ENCODE peak calls at places on chromosomes 5 and 9, in ten cellular contexts. One of them, this sample, is unnamed.

GRCh38 chr5:73507062-73507461 is 8.8 kb downstream of the BTF3 start:
- DNase-seq in tibial nerve: no peak
- DNase-seq in left lung: no peak
- DNase-seq in testis: no peak
- DNase-seq in IMR-90: no peak
- DNase-seq in brain microvascular endothelial cell: no peak
- DNase-seq in PC-3: no peak
- DNase-seq in thoracic aorta: no peak
- DNase-seq in HCT116: no peak
- DNase-seq in cardiac muscle cell: peak
- DNase-seq in this sample: no peak

GRCh38 chr9:129549684-129550083 is 71.2 kb downstream of the C9orf50 start:
- DNase-seq in thoracic aorta: no peak
- DNase-seq in tibial nerve: no peak
- DNase-seq in left lung: no peak
- DNase-seq in IMR-90: no peak
- DNase-seq in PC-3: no peak
- DNase-seq in cardiac muscle cell: peak
- DNase-seq in brain microvascular endothelial cell: peak
- DNase-seq in testis: no peak
- DNase-seq in HCT116: no peak
- DNase-seq in this sample: no peak

GRCh38 chr9:121860744-121861143 is 209.3 kb downstream of the DAB2IP start:
- DNase-seq in IMR-90: peak
- DNase-seq in left lung: no peak
- DNase-seq in PC-3: no peak
- DNase-seq in cardiac muscle cell: peak
- DNase-seq in HCT116: no peak
- DNase-seq in testis: peak
- DNase-seq in thoracic aorta: no peak
- DNase-seq in brain microvascular endothelial cell: peak
- DNase-seq in tibial nerve: peak
- DNase-seq in this sample: no peak

GRCh38 chr9:133335924-133336811 is at the start of gene SURF6:
- DNase-seq in PC-3: peak
- DNase-seq in IMR-90: peak
- DNase-seq in HCT116: peak
- DNase-seq in brain microvascular endothelial cell: peak
- DNase-seq in thoracic aorta: peak
- DNase-seq in testis: peak
- DNase-seq in cardiac muscle cell: peak
- DNase-seq in left lung: peak
- DNase-seq in tibial nerve: peak
- DNase-seq in this sample: peak

GRCh38 chr9:5622019-5622418 is 6.9 kb upstream of the RIC1 start:
- DNase-seq in testis: no peak
- DNase-seq in left lung: no peak
- DNase-seq in IMR-90: peak
- DNase-seq in PC-3: peak
- DNase-seq in tibial nerve: no peak
- DNase-seq in brain microvascular endothelial cell: peak
- DNase-seq in HCT116: no peak
- DNase-seq in thoracic aorta: no peak
- DNase-seq in cardiac muscle cell: peak
- DNase-seq in this sample: no peak

GRCh38 chr9:134055981-134056461 is 11.8 kb downstream of the BRD3 start:
- DNase-seq in testis: peak
- DNase-seq in PC-3: peak
- DNase-seq in tibial nerve: peak
- DNase-seq in IMR-90: peak
- DNase-seq in thoracic aorta: no peak
- DNase-seq in cardiac muscle cell: peak
- DNase-seq in left lung: peak
- DNase-seq in HCT116: no peak
- DNase-seq in brain microvascular endothelial cell: no peak
- DNase-seq in this sample: peak

GRCh38 chr5:74266132-74266531 is 374.4 kb downstream of the ENC1 start:
- DNase-seq in left lung: no peak
- DNase-seq in thoracic aorta: no peak
- DNase-seq in cardiac muscle cell: no peak
- DNase-seq in tibial nerve: no peak
- DNase-seq in testis: no peak
- DNase-seq in PC-3: no peak
- DNase-seq in IMR-90: no peak
- DNase-seq in brain microvascular endothelial cell: no peak
- DNase-seq in HCT116: no peak
- DNase-seq in this sample: no peak

GRCh38 chr9:21812415-21812814 is 10.0 kb downstream of the MTAP start:
- DNase-seq in cardiac muscle cell: peak
- DNase-seq in tibial nerve: no peak
- DNase-seq in PC-3: peak
- DNase-seq in HCT116: no peak
- DNase-seq in thoracic aorta: no peak
- DNase-seq in testis: no peak
- DNase-seq in IMR-90: peak
- DNase-seq in left lung: no peak
- DNase-seq in brain microvascular endothelial cell: no peak
- DNase-seq in this sample: no peak

GRCh38 chr9:131704195-131704983 is 35.5 kb downstream of the RAPGEF1 start:
- DNase-seq in testis: no peak
- DNase-seq in thoracic aorta: no peak
- DNase-seq in cardiac muscle cell: no peak
- DNase-seq in brain microvascular endothelial cell: no peak
- DNase-seq in PC-3: peak
- DNase-seq in IMR-90: no peak
- DNase-seq in tibial nerve: no peak
- DNase-seq in left lung: no peak
- DNase-seq in HCT116: no peak
- DNase-seq in this sample: no peak

GRCh38 chr9:69001921-69002320 is 12.0 kb downstream of the PRKACG start:
- DNase-seq in IMR-90: no peak
- DNase-seq in brain microvascular endothelial cell: no peak
- DNase-seq in HCT116: no peak
- DNase-seq in cardiac muscle cell: no peak
- DNase-seq in testis: no peak
- DNase-seq in tibial nerve: no peak
- DNase-seq in thoracic aorta: no peak
- DNase-seq in PC-3: no peak
- DNase-seq in left lung: no peak
- DNase-seq in this sample: no peak

GRCh38 chr5:9411142-9411541 is 134.7 kb downstream of the SEMA5A start:
- DNase-seq in IMR-90: no peak
- DNase-seq in PC-3: no peak
- DNase-seq in left lung: no peak
- DNase-seq in tibial nerve: no peak
- DNase-seq in HCT116: no peak
- DNase-seq in cardiac muscle cell: no peak
- DNase-seq in brain microvascular endothelial cell: no peak
- DNase-seq in thoracic aorta: no peak
- DNase-seq in testis: no peak
- DNase-seq in this sample: no peak

GRCh38 chr5:9405196-9405754 is 140.6 kb downstream of the SEMA5A start:
- DNase-seq in IMR-90: no peak
- DNase-seq in PC-3: no peak
- DNase-seq in left lung: no peak
- DNase-seq in tibial nerve: no peak
- DNase-seq in HCT116: no peak
- DNase-seq in brain microvascular endothelial cell: no peak
- DNase-seq in cardiac muscle cell: no peak
- DNase-seq in testis: no peak
- DNase-seq in thoracic aorta: no peak
- DNase-seq in this sample: no peak

GRCh38 chr5:9409413-9410089 is 136.3 kb downstream of the SEMA5A start:
- DNase-seq in tibial nerve: no peak
- DNase-seq in testis: no peak
- DNase-seq in HCT116: no peak
- DNase-seq in thoracic aorta: no peak
- DNase-seq in PC-3: no peak
- DNase-seq in IMR-90: no peak
- DNase-seq in cardiac muscle cell: no peak
- DNase-seq in left lung: no peak
- DNase-seq in brain microvascular endothelial cell: no peak
- DNase-seq in this sample: no peak

GRCh38 chr5:9408964-9409363 is 136.9 kb downstream of the SEMA5A start:
- DNase-seq in HCT116: no peak
- DNase-seq in tibial nerve: no peak
- DNase-seq in IMR-90: no peak
- DNase-seq in left lung: no peak
- DNase-seq in testis: no peak
- DNase-seq in brain microvascular endothelial cell: no peak
- DNase-seq in PC-3: no peak
- DNase-seq in cardiac muscle cell: no peak
- DNase-seq in thoracic aorta: no peak
- DNase-seq in this sample: no peak
- H3K27ac ChIP-seq in HCT116: no peak
- H3K27ac ChIP-seq in tibial nerve: no peak
- H3K27ac ChIP-seq in IMR-90: no peak
- H3K27ac ChIP-seq in left lung: no peak
- H3K27ac ChIP-seq in testis: no peak
- H3K27ac ChIP-seq in brain microvascular endothelial cell: no peak
- H3K27ac ChIP-seq in PC-3: no peak
- H3K27ac ChIP-seq in cardiac muscle cell: no peak
- H3K27ac ChIP-seq in thoracic aorta: no peak
- H3K27ac ChIP-seq in this sample: no peak

DNA sequence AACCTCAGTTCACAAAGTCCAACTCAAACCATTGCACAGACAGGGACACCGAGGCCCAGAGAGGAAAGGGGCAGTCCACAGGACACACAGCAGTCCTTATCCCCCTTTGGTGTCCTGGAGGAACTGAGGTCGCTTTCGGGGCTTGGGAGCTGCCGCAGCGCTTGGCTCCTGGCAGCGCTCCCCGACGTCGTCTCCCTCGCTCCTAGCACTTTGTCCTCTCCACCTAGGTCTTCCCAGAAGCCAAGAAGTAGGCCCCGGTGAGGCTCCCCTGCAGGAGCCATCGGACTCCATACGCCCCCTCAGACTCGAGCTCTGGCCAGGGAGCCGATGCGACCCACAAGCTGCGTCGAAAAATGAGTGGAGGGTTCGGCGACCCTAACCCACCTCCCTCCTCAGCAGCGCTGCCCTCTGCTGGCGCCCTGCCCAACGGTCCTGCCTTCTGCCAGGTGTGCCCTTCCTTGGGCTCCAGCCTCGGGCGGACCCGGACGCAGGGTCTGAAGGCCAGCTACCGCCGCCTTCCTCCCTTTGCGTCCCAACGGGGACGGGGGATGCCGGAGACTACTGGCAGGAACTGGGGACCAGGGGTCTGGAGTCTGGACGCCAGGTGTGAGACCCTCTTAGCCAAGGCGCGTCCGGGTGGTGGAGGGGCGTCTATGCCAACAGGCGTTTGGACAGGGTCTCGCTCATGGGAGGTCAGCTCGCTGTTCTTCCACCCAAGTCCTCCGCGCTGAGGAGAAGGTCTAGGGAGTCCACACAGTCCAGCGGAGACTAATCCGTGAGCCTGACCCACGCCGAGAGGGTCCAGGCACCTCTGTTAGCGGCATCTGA is 2.1 kb upstream of the PRDM12 start:
- DNase-seq in cardiac muscle cell: no peak
- DNase-seq in PC-3: no peak
- DNase-seq in IMR-90: no peak
- DNase-seq in tibial nerve: no peak
- DNase-seq in HCT116: no peak
- DNase-seq in thoracic aorta: no peak
- DNase-seq in brain microvascular endothelial cell: no peak
- DNase-seq in testis: no peak
- DNase-seq in left lung: no peak
- DNase-seq in this sample: no peak
- TF ChIP-seq CTCF in cardiac muscle cell: no peak
- TF ChIP-seq CTCF in PC-3: no peak
- TF ChIP-seq CTCF in IMR-90: no peak
- TF ChIP-seq CTCF in tibial nerve: no peak
- TF ChIP-seq CTCF in HCT116: no peak
- TF ChIP-seq CTCF in thoracic aorta: no peak
- TF ChIP-seq CTCF in brain microvascular endothelial cell: no peak
- TF ChIP-seq CTCF in testis: no peak
- TF ChIP-seq CTCF in left lung: no peak
- TF ChIP-seq CTCF in this sample: no peak

DNA sequence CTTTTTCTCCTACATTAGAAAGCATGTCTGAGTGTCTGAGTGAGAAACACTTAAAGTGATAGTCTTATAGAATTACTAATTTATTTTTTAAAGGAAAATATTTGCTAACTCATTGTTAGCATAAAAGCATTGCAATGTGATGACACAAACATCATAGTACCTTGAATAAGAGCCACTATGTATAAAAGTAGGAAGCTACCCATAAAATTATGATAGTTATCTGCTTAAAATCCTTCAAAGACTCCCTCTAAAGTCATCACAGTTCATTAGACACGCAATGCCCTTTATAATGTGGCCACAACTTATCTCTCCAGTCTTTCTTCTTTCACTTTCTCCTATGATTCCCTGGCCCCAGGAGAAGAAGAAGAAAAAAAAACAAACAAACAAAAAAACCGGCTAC is 1144.0 kb upstream of the NUDT12 start:
- DNase-seq in cardiac muscle cell: no peak
- DNase-seq in thoracic aorta: no peak
- DNase-seq in PC-3: peak
- DNase-seq in left lung: no peak
- DNase-seq in brain microvascular endothelial cell: no peak
- DNase-seq in HCT116: no peak
- DNase-seq in testis: no peak
- DNase-seq in IMR-90: no peak
- DNase-seq in tibial nerve: no peak
- DNase-seq in this sample: no peak
- H3K4me3 ChIP-seq in cardiac muscle cell: no peak
- H3K4me3 ChIP-seq in thoracic aorta: no peak
- H3K4me3 ChIP-seq in PC-3: peak
- H3K4me3 ChIP-seq in left lung: no peak
- H3K4me3 ChIP-seq in brain microvascular endothelial cell: no peak
- H3K4me3 ChIP-seq in HCT116: no peak
- H3K4me3 ChIP-seq in testis: no peak
- H3K4me3 ChIP-seq in IMR-90: no peak
- H3K4me3 ChIP-seq in tibial nerve: no peak
- H3K4me3 ChIP-seq in this sample: no peak

DNA sequence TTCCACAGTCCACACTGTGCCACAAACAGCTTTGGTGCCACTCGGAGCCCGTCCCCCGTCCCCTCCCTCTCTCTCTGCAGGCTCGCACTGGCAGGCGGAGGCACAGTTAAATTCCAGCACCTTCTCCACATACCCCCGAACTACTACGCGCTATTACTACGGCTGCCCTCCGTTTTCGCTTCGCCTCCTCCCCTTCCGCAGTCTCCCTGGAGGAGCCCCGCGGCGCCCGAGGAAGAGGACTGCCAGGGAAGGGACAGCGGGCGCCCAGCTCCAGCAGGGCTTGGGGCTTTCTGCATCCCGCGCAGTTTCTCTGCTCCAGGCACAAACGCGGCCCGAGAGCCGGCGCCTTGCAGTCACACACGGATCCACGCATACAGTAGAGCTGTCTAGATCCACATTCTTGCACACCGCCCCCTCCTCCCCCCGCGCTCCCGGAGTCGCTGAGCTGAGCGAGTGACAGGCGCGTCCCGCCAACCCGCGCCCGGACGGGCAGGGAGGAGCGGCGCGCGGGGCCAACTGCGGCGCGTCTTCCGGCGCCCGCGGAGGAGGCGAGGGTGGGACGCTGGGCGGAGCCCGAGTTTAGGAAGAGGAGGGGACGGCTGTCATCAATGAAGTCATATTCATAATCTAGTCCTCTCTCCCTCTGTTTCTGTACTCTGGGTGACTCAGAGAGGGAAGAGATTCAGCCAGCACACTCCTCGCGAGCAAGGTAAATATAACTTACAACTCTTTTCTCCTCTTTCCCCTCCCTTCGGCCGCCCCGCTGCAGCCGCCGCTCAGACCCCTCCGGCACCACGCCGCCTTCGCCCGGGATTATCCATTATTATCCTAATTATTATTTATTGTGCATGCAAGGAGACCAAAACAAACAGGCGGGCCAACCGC is at the start of gene SMARCA2:
- DNase-seq in IMR-90: peak
- DNase-seq in PC-3: peak
- DNase-seq in HCT116: peak
- DNase-seq in brain microvascular endothelial cell: peak
- DNase-seq in testis: peak
- DNase-seq in thoracic aorta: peak
- DNase-seq in tibial nerve: peak
- DNase-seq in left lung: peak
- DNase-seq in cardiac muscle cell: peak
- DNase-seq in this sample: peak
- H3K27ac ChIP-seq in IMR-90: peak
- H3K27ac ChIP-seq in PC-3: peak
- H3K27ac ChIP-seq in HCT116: no peak
- H3K27ac ChIP-seq in brain microvascular endothelial cell: peak
- H3K27ac ChIP-seq in testis: peak
- H3K27ac ChIP-seq in thoracic aorta: peak
- H3K27ac ChIP-seq in tibial nerve: peak
- H3K27ac ChIP-seq in left lung: peak
- H3K27ac ChIP-seq in cardiac muscle cell: peak
- H3K27ac ChIP-seq in this sample: peak

This sample was measured in upper lobe of right lung.